ENCODE peak calls at places on chromosomes 7 and 10, in four cellular contexts. U is T-helper 17 cell, Y is iris pigment epithelial cell, N is AG10803. O is an unnamed sample.

GRCh38 chr7:26363465-26363864 is 71.8 kb downstream of the SNX10 start:
- DNase-seq in Y (no peak), U (no peak), N (no peak), O (no peak)

GRCh38 chr10:36759111-36759805 is 366.1 kb upstream of the ANKRD30A start:
- DNase-seq in Y (peak), N (peak), U (no peak), O (peak)

GRCh38 chr10:122127943-122128342 is 139.0 kb downstream of the TACC2 start:
- DNase-seq in Y (peak), N (no peak), U (no peak), O (peak)

GRCh38 chr7:421056-421991 is 98.3 kb downstream of the PDGFA start:
- DNase-seq in N (no peak), Y (no peak), U (no peak), O (no peak)

GRCh38 chr10:72044417-72045041 is 43.8 kb downstream of the SPOCK2 start:
- DNase-seq in Y (no peak), N (peak), U (no peak), O (no peak)

GRCh38 chr10:90193240-90193985 is 492.0 kb downstream of the KIF20B start:
- DNase-seq in U (no peak), N (peak), Y (peak), O (no peak)

GRCh38 chr7:55019329-55019690 is 493 bp downstream of the EGFR start:
- DNase-seq in N (no peak), Y (peak), U (no peak), O (peak)

GRCh38 chr10:58701398-58702135 is 188.9 kb downstream of the BICC1 start:
- DNase-seq in Y (peak), U (no peak), N (peak), O (peak)

GRCh38 chr7:143484059-143484458 is 6.4 kb downstream of the TAS2R41 start:
- DNase-seq in U (no peak), Y (no peak), N (peak), O (no peak)

GRCh38 chr7:96861-97260 is 95.5 kb upstream of the FAM20C start:
- DNase-seq in N (no peak), U (no peak), Y (no peak), O (no peak)

GRCh38 chr7:9523579-9523978 is 1090.2 kb downstream of the NXPH1 start:
- DNase-seq in U (no peak), Y (no peak), N (no peak), O (no peak)

GRCh38 chr7:76054129-76055120 is 6.5 kb downstream of the MDH2 start:
- DNase-seq in N (peak), Y (peak), U (no peak), O (peak)

GRCh38 chr7:18378989-18379605 is 116.5 kb upstream of the HDAC9 start:
- DNase-seq in Y (no peak), U (no peak), N (no peak), O (no peak)

GRCh38 chr7:69630292-69630691 is 32.0 kb downstream of the AUTS2 start:
- DNase-seq in N (peak), U (no peak), Y (peak), O (peak)

GRCh38 chr10:48608279-48608681 is 3.4 kb upstream of the ARHGAP22 start:
- DNase-seq in U (no peak), N (peak), Y (no peak), O (peak)